ENCODE peak calls at places on chromosomes 1 and 21, in six cellular contexts. One of them, this sample, is unnamed. For H3K4me1, the result is how much of the 10 kb centered on the place peaks cover.

GRCh38 chr1:228401782-228402637 is 4.6 kb downstream of the TRIM11 start:
- DNase-seq in K562: no peak
- DNase-seq in left lung: peak
- DNase-seq in uterus: no peak
- DNase-seq in ovary: no peak
- DNase-seq in osteoblast: peak
- DNase-seq in this sample: no peak

GRCh38 chr1:5010236-5010635 is 355.8 kb downstream of the AJAP1 start:
- DNase-seq in K562: no peak
- DNase-seq in left lung: no peak
- DNase-seq in uterus: no peak
- DNase-seq in ovary: no peak
- DNase-seq in osteoblast: no peak
- DNase-seq in this sample: no peak

GRCh38 chr1:84721152-84721551 is 30.9 kb upstream of the SSX2IP start:
- DNase-seq in K562: peak
- DNase-seq in left lung: no peak
- DNase-seq in uterus: no peak
- DNase-seq in ovary: no peak
- DNase-seq in osteoblast: peak
- DNase-seq in this sample: no peak

GRCh38 chr1:108016451-108016920 is 51.5 kb upstream of the VAV3 start:
- DNase-seq in K562: peak
- DNase-seq in left lung: no peak
- DNase-seq in uterus: no peak
- DNase-seq in ovary: no peak
- DNase-seq in osteoblast: peak
- DNase-seq in this sample: no peak

GRCh38 chr1:175822575-175822974 is 79.2 kb upstream of the TNR start:
- DNase-seq in K562: no peak
- DNase-seq in left lung: no peak
- DNase-seq in uterus: no peak
- DNase-seq in ovary: no peak
- DNase-seq in osteoblast: no peak
- DNase-seq in this sample: no peak

GRCh38 chr1:226364129-226364899 is 43.6 kb downstream of the PARP1 start:
- DNase-seq in K562: no peak
- DNase-seq in left lung: no peak
- DNase-seq in uterus: no peak
- DNase-seq in ovary: no peak
- DNase-seq in osteoblast: no peak
- DNase-seq in this sample: peak

GRCh38 chr21:42768324-42769121 is 110.8 kb downstream of the WDR4 start:
- DNase-seq in K562: no peak
- DNase-seq in left lung: peak
- DNase-seq in uterus: no peak
- DNase-seq in ovary: no peak
- DNase-seq in osteoblast: peak
- DNase-seq in this sample: no peak

GRCh38 chr1:50268049-50268448 is 155.2 kb downstream of the DMRTA2 start:
- DNase-seq in K562: peak
- DNase-seq in left lung: no peak
- DNase-seq in uterus: no peak
- DNase-seq in ovary: no peak
- DNase-seq in osteoblast: no peak
- DNase-seq in this sample: no peak

GRCh38 chr1:115112496-115113375 is 23.4 kb upstream of the TSPAN2 start:
- DNase-seq in K562: peak
- DNase-seq in left lung: peak
- DNase-seq in uterus: peak
- DNase-seq in ovary: no peak
- DNase-seq in osteoblast: no peak
- DNase-seq in this sample: peak

GRCh38 chr1:221527886-221528634 is 213.8 kb downstream of the DUSP10 start:
- DNase-seq in K562: no peak
- DNase-seq in left lung: no peak
- DNase-seq in uterus: no peak
- DNase-seq in ovary: no peak
- DNase-seq in osteoblast: no peak
- DNase-seq in this sample: no peak

GRCh38 chr1:34926156-34926555 is 3.3 kb downstream of the DLGAP3 start:
- DNase-seq in K562: no peak
- DNase-seq in left lung: no peak
- DNase-seq in uterus: no peak
- DNase-seq in ovary: no peak
- DNase-seq in osteoblast: peak
- DNase-seq in this sample: no peak

GRCh38 chr1:29243863-29244185 is 7.5 kb downstream of the PTPRU start:
- DNase-seq in K562: no peak
- DNase-seq in left lung: no peak
- DNase-seq in uterus: no peak
- DNase-seq in ovary: no peak
- DNase-seq in osteoblast: peak
- DNase-seq in this sample: no peak

GRCh38 chr1:215457213-215457612 is 109.9 kb upstream of the KCTD3 start:
- DNase-seq in K562: no peak
- DNase-seq in left lung: no peak
- DNase-seq in uterus: no peak
- DNase-seq in ovary: no peak
- DNase-seq in osteoblast: no peak
- DNase-seq in this sample: no peak

GRCh38 chr21:33936221-33937038 is 20.8 kb upstream of the ATP5PO start:
- DNase-seq in K562: no peak
- DNase-seq in left lung: no peak
- DNase-seq in uterus: no peak
- DNase-seq in ovary: no peak
- DNase-seq in osteoblast: no peak
- DNase-seq in this sample: no peak

GRCh38 chr1:68051475-68051874 is 1.0 kb upstream of the DIRAS3 start:
- DNase-seq in K562: no peak
- DNase-seq in left lung: peak
- DNase-seq in uterus: peak
- DNase-seq in ovary: peak
- DNase-seq in osteoblast: peak
- DNase-seq in this sample: peak

GRCh38 chr1:245843101-245843500 is 664.0 kb downstream of the SMYD3 start:
- DNase-seq in K562: no peak
- DNase-seq in left lung: no peak
- DNase-seq in uterus: no peak
- DNase-seq in ovary: no peak
- DNase-seq in osteoblast: no peak
- DNase-seq in this sample: no peak

GRCh38 chr1:174969977-174970376 is 29.8 kb upstream of the CACYBP start:
- DNase-seq in K562: no peak
- DNase-seq in left lung: no peak
- DNase-seq in uterus: no peak
- DNase-seq in ovary: no peak
- DNase-seq in osteoblast: no peak
- DNase-seq in this sample: no peak

GRCh38 chr21:41207401-41208388 is 39.7 kb downstream of the BACE2 start:
- DNase-seq in K562: no peak
- DNase-seq in left lung: no peak
- DNase-seq in uterus: peak
- DNase-seq in ovary: no peak
- DNase-seq in osteoblast: peak
- DNase-seq in this sample: peak

GRCh38 chr21:28770867-28771661 is 221.6 kb downstream of the LTN1 start:
- DNase-seq in K562: no peak
- DNase-seq in left lung: no peak
- DNase-seq in uterus: no peak
- DNase-seq in ovary: no peak
- DNase-seq in osteoblast: no peak
- DNase-seq in this sample: no peak

GRCh38 chr1:230185076-230186001 is 118.3 kb downstream of the GALNT2 start:
- DNase-seq in K562: no peak
- DNase-seq in left lung: no peak
- DNase-seq in uterus: no peak
- DNase-seq in ovary: no peak
- DNase-seq in osteoblast: no peak
- DNase-seq in this sample: no peak

GRCh38 chr1:160779662-160780397 is 16.1 kb upstream of the LY9 start:
- DNase-seq in K562: peak
- DNase-seq in left lung: no peak
- DNase-seq in uterus: no peak
- DNase-seq in ovary: no peak
- DNase-seq in osteoblast: no peak
- DNase-seq in this sample: no peak

GRCh38 chr1:184033136-184033469 is 4.4 kb downstream of the COLGALT2 start:
- DNase-seq in K562: no peak
- DNase-seq in left lung: no peak
- DNase-seq in uterus: no peak
- DNase-seq in ovary: no peak
- DNase-seq in osteoblast: no peak
- DNase-seq in this sample: no peak

GRCh38 chr1:203282720-203283542 is 22.4 kb upstream of the BTG2 start:
- DNase-seq in K562: no peak
- DNase-seq in left lung: no peak
- DNase-seq in uterus: peak
- DNase-seq in ovary: peak
- DNase-seq in osteoblast: no peak
- DNase-seq in this sample: no peak

GRCh38 chr1:173295995-173296394 is 88.9 kb upstream of the TNFSF4 start:
- DNase-seq in K562: no peak
- DNase-seq in left lung: no peak
- DNase-seq in uterus: no peak
- DNase-seq in ovary: no peak
- DNase-seq in osteoblast: no peak
- DNase-seq in this sample: no peak

GRCh38 chr1:65062339-65062738 is 85.7 kb upstream of the AK4 start:
- DNase-seq in K562: no peak
- DNase-seq in left lung: no peak
- DNase-seq in uterus: no peak
- DNase-seq in ovary: no peak
- DNase-seq in osteoblast: no peak
- DNase-seq in this sample: no peak

GRCh38 chr1:247077768-247078314 is 770 bp downstream of the ZNF670 start:
- DNase-seq in K562: no peak
- DNase-seq in left lung: no peak
- DNase-seq in uterus: no peak
- DNase-seq in ovary: no peak
- DNase-seq in osteoblast: no peak
- DNase-seq in this sample: no peak

GRCh38 chr1:247079141-247079874 is 697 bp upstream of the ZNF670 start:
- DNase-seq in K562: no peak
- DNase-seq in left lung: no peak
- DNase-seq in uterus: no peak
- DNase-seq in ovary: no peak
- DNase-seq in osteoblast: no peak
- DNase-seq in this sample: no peak

GRCh38 chr1:247078315-247079140 is at the start of gene ZNF670:
- DNase-seq in K562: peak
- DNase-seq in left lung: peak
- DNase-seq in uterus: peak
- DNase-seq in ovary: peak
- DNase-seq in osteoblast: peak
- DNase-seq in this sample: peak

DNA sequence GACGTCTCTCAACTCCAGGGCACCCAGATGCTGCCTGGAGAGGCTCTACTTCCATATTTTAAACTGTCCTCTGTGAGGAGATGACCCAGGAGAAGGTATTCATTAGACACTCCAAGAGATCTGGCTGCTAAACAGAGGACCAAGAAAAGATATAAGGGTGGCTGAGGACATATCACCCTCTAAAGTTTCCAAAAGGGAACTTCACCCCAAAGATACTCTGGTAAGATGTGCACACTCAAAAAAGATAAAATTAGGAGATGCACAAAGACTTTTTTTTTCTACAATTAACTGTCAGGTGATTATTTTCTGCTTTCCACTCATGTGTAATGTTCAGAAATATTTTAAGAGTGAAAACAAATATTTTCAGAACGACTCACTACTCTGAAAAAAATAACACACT is 1.4 kb downstream of the ZNF670 start:
- DNase-seq in K562: no peak
- DNase-seq in left lung: no peak
- DNase-seq in uterus: no peak
- DNase-seq in ovary: no peak
- DNase-seq in osteoblast: no peak
- DNase-seq in this sample: no peak
- TF ChIP-seq CTCF in K562: peak
- TF ChIP-seq CTCF in left lung: no peak
- TF ChIP-seq CTCF in uterus: no peak
- TF ChIP-seq CTCF in ovary: no peak
- TF ChIP-seq CTCF in osteoblast: no peak
- TF ChIP-seq CTCF in this sample: no peak

GRCh38 chr21:44919913-44920693 is 596 bp downstream of the ITGB2 start:
- DNase-seq in K562: no peak
- DNase-seq in left lung: peak
- DNase-seq in uterus: no peak
- DNase-seq in ovary: no peak
- DNase-seq in osteoblast: no peak
- DNase-seq in this sample: no peak
- H3K27ac ChIP-seq in K562: no peak
- H3K27ac ChIP-seq in left lung: peak
- H3K27ac ChIP-seq in uterus: no peak
- H3K27ac ChIP-seq in ovary: no peak
- H3K27ac ChIP-seq in osteoblast: no peak
- H3K27ac ChIP-seq in this sample: peak

GRCh38 chr1:201172999-201173610 is 17.5 kb upstream of the IGFN1 start:
- DNase-seq in K562: no peak
- DNase-seq in left lung: no peak
- DNase-seq in uterus: no peak
- DNase-seq in ovary: no peak
- DNase-seq in osteoblast: no peak
- DNase-seq in this sample: no peak

GRCh38 chr1:201171063-201172036 is 17.1 kb upstream of the TMEM9 start:
- DNase-seq in K562: peak
- DNase-seq in left lung: peak
- DNase-seq in uterus: peak
- DNase-seq in ovary: peak
- DNase-seq in osteoblast: peak
- DNase-seq in this sample: peak

GRCh38 chr1:201175820-201176500 is 14.7 kb upstream of the IGFN1 start:
- DNase-seq in K562: no peak
- DNase-seq in left lung: peak
- DNase-seq in uterus: no peak
- DNase-seq in ovary: no peak
- DNase-seq in osteoblast: no peak
- DNase-seq in this sample: no peak

GRCh38 chr1:201172336-201172735 is 18.1 kb upstream of the TMEM9 start:
- DNase-seq in K562: no peak
- DNase-seq in left lung: no peak
- DNase-seq in uterus: no peak
- DNase-seq in ovary: no peak
- DNase-seq in osteoblast: no peak
- DNase-seq in this sample: no peak

GRCh38 chr1:201173736-201174135 is 16.9 kb upstream of the IGFN1 start:
- DNase-seq in K562: no peak
- DNase-seq in left lung: no peak
- DNase-seq in uterus: no peak
- DNase-seq in ovary: no peak
- DNase-seq in osteoblast: no peak
- DNase-seq in this sample: no peak
- H3K4me1 ChIP-seq in K562: under half
- H3K4me1 ChIP-seq in left lung: under half
- H3K4me1 ChIP-seq in uterus: under half
- H3K4me1 ChIP-seq in ovary: under half
- H3K4me1 ChIP-seq in osteoblast: under half
- H3K4me1 ChIP-seq in this sample: under half

GRCh38 chr1:109488201-109488600 is 4.5 kb downstream of the ATXN7L2 start:
- DNase-seq in K562: peak
- DNase-seq in left lung: no peak
- DNase-seq in uterus: no peak
- DNase-seq in ovary: no peak
- DNase-seq in osteoblast: peak
- DNase-seq in this sample: no peak
- TF ChIP-seq CTCF in K562: peak
- TF ChIP-seq CTCF in left lung: no peak
- TF ChIP-seq CTCF in uterus: no peak
- TF ChIP-seq CTCF in ovary: no peak
- TF ChIP-seq CTCF in osteoblast: no peak
- TF ChIP-seq CTCF in this sample: no peak